ENCODE peak calls at places on chromosomes 16 and 17, in four cellular contexts. R, N, F and U are unnamed samples.

GRCh38 chr16:58028541-58029070 is 3.1 kb downstream of the MMP15 start:
- DNase-seq in R (no peak), N (peak; percentile 46), F (no peak), U (peak; percentile 53)

GRCh38 chr16:78976212-78976611 is 624.3 kb downstream of the MAF start:
- DNase-seq in F (no peak), R (no peak), N (no peak), U (no peak)

GRCh38 chr17:16040710-16041251 is 41.2 kb downstream of the TTC19 start:
- DNase-seq in N (no peak), R (peak; percentile 87), F (no peak), U (no peak)

GRCh38 chr17:5331506-5331905 is 49.4 kb downstream of the RABEP1 start:
- DNase-seq in N (no peak), R (peak; percentile 59), F (no peak), U (no peak)

GRCh38 chr16:87487361-87487924 is 5.4 kb downstream of the ZCCHC14 start:
- DNase-seq in N (peak; percentile 90), F (peak; percentile 15), R (no peak), U (peak; percentile 73)

GRCh38 chr17:49053171-49053829 is 56.1 kb downstream of the IGF2BP1 start:
- DNase-seq in R (no peak), N (peak; percentile 50), F (no peak), U (peak; percentile 62)

GRCh38 chr17:1608676-1609075 is 20.0 kb downstream of the SLC43A2 start:
- DNase-seq in F (no peak), N (no peak), R (peak; percentile 33), U (no peak)

GRCh38 chr17:57852041-57852954 is 2.5 kb upstream of the MRPS23 start:
- DNase-seq in F (no peak), N (peak; percentile 82), R (no peak), U (no peak)

GRCh38 chr16:11250091-11250785 is 5.8 kb downstream of the SOCS1 start:
- DNase-seq in N (peak; percentile 67), F (no peak), R (peak; percentile 78), U (peak; percentile 81)

GRCh38 chr17:47687748-47688147 is 6.2 kb upstream of the TBKBP1 start:
- DNase-seq in N (peak; percentile 83), R (peak; percentile 44), F (no peak), U (peak; percentile 71)

GRCh38 chr17:28916302-28916934 is 13.5 kb upstream of the DHRS13 start:
- DNase-seq in R (peak; percentile 43), F (no peak), N (peak; percentile 57), U (no peak)

GRCh38 chr16:2964416-2965223 is 545 bp downstream of the KREMEN2 start:
- DNase-seq in F (no peak), R (no peak), N (peak; percentile 96), U (peak; percentile 98)

GRCh38 chr16:49924078-49924477 is 68.2 kb upstream of the ZNF423 start:
- DNase-seq in N (peak; percentile 64), F (no peak), R (no peak), U (no peak)

GRCh38 chr17:63647065-63647725 is 25.0 kb downstream of the MAP3K3 start:
- DNase-seq in N (peak; percentile 42), F (no peak), R (peak; percentile 82), U (no peak)

GRCh38 chr16:51651061-51651466 is 500.0 kb upstream of the SALL1 start:
- DNase-seq in F (no peak), N (no peak), R (no peak), U (peak; percentile 36)

GRCh38 chr16:19559242-19559910 is 3.9 kb downstream of the VPS35L start:
- DNase-seq in N (peak; percentile 46), R (peak; percentile 69), F (no peak), U (no peak)

GRCh38 chr16:72875291-72876036 is 172.5 kb downstream of the ZFHX3 start:
- DNase-seq in R (no peak), N (peak; percentile 21), F (no peak), U (no peak)

GRCh38 chr16:3171855-3172593 is 16.0 kb upstream of the OR1F1 start:
- DNase-seq in R (peak; percentile 76), N (peak; percentile 99), F (no peak), U (peak; percentile 87)

GRCh38 chr16:2808181-2808580 is 8.9 kb upstream of the PRSS21 start:
- DNase-seq in F (no peak), N (no peak), R (no peak), U (no peak)

GRCh38 chr16:12344577-12345343 is 368.2 kb downstream of the SNX29 start:
- DNase-seq in R (no peak), N (no peak), F (no peak), U (no peak)

GRCh38 chr16:30637952-30638351 is 12.8 kb upstream of the PRR14 start:
- DNase-seq in R (peak; percentile 51), N (peak; percentile 74), F (no peak), U (no peak)

GRCh38 chr16:85335584-85336492 is 223.6 kb upstream of the CIBAR2 start:
- DNase-seq in N (no peak), F (no peak), R (peak; percentile 52), U (no peak)

DNA sequence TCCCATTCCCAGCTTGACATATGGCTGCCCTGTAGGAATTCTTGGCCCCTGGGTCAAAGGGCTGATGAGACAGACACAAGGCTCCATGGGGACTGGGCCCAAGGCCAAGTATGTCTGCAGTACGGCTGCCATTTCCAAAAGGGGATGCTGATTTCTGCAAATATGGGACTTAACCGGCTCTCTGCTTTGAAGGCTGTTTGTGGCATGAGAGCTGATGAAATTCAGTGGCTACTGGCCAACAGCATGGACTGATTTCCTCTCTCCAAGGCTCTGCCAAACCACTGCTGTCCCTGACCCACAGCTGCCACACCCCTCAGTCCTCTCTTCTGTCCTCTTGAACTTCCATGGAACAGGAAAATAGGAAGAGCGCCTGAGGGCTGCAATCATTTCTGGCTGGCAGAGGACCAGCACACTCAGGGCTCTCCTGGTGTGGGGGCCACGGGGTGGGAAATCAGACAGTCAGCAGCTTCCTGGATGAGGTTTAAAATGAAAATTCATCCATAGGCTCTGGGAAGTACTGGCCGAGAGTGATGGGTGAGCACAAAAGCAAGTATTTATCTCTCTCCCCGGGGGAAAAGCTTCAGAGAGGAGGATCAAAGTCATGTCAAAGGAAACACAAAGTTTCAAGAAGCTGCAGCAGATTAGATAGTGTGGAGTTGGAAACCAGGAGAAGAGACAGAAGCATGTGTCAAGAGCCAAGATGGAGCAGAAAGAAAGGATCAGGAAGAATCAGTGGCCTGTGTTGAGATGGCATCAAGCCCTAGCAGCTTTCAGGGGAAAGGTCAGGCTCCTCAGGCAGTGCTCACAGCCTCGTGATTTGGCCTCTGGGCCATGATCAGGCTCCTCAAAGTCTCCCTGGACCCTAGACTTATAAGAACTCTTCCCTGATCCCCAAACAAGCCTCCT is 64.1 kb upstream of the SREBF1 start:
- DNase-seq in F (no peak), R (peak; percentile 94), N (peak; percentile 30), U (no peak)
- H4K5ac ChIP-seq in F (no peak overlapping the region), R (peak overlapping the region; percentile 33), N (no peak overlapping the region), U (no peak overlapping the region)

GRCh38 chr16:15544405-15544804 is 98.5 kb downstream of the MARF1 start:
- DNase-seq in N (no peak), R (no peak), F (no peak), U (no peak)

GRCh38 chr16:15552507-15552906 is 90.4 kb downstream of the MARF1 start:
- DNase-seq in N (no peak), R (no peak), F (no peak), U (no peak)

GRCh38 chr16:15545544-15545943 is 97.4 kb downstream of the MARF1 start:
- DNase-seq in N (no peak), F (no peak), R (no peak), U (no peak)

GRCh38 chr16:15547768-15548096 is 95.2 kb downstream of the MARF1 start:
- DNase-seq in F (no peak), R (no peak), N (no peak), U (no peak)

GRCh38 chr16:15548482-15548891 is 94.5 kb downstream of the MARF1 start:
- DNase-seq in F (no peak), N (peak; percentile 39), R (peak; percentile 16), U (no peak)
- H2BK5ac ChIP-seq in F (no peak overlapping the region), N (no peak overlapping the region), R (no peak overlapping the region), U (no peak overlapping the region)

GRCh38 chr16:76387994-76388393 is 110.8 kb downstream of the CNTNAP4 start:
- DNase-seq in R (no peak), N (no peak), F (no peak), U (no peak)

GRCh38 chr16:76385831-76386230 is 108.6 kb downstream of the CNTNAP4 start:
- DNase-seq in F (no peak), R (no peak), N (no peak), U (no peak)

GRCh38 chr16:76386784-76387183 is 109.6 kb downstream of the CNTNAP4 start:
- DNase-seq in R (no peak), F (no peak), N (no peak), U (no peak)

GRCh38 chr16:76390476-76390875 is 113.3 kb downstream of the CNTNAP4 start:
- DNase-seq in N (no peak), R (no peak), F (no peak), U (no peak)

GRCh38 chr16:76389126-76389525 is 111.9 kb downstream of the CNTNAP4 start:
- DNase-seq in R (no peak), F (no peak), N (no peak), U (no peak)
- H4K5ac ChIP-seq in R (no peak overlapping the region), F (no peak overlapping the region), N (no peak overlapping the region), U (no peak overlapping the region)

GRCh38 chr17:74150428-74151025 is 53.0 kb upstream of the RPL38 start:
- DNase-seq in F (no peak), N (peak; percentile 26), R (no peak), U (no peak)

GRCh38 chr17:74153821-74154430 is 49.6 kb upstream of the RPL38 start:
- DNase-seq in F (no peak), R (no peak), N (no peak), U (peak; percentile 24)

GRCh38 chr17:74152591-74153455 is 50.7 kb upstream of the RPL38 start:
- DNase-seq in F (no peak), R (no peak), N (peak; percentile 46), U (peak; percentile 26)

GRCh38 chr17:74151551-74152315 is 51.7 kb upstream of the RPL38 start:
- DNase-seq in N (no peak), F (no peak), R (no peak), U (peak; percentile 25)

DNA sequence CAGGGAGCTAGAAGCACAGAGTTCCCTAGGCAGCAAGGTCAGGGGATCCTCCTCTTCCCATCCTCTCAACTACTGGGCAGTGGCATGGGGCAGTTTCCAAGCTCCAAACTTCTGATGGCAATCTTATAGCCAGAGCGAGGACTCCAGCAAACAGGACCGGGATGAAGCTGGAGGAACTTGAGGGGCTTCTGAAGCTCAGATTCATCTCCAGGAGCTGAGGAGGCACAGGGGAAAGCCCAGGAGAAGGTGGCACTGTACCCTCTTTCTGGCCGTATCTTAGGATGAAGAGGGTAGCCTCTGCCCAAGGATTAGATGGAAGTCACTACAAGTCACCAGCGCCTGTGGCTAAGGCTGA is 50.0 kb upstream of the RPL38 start:
- DNase-seq in N (no peak), R (no peak), F (no peak), U (no peak)
- H2BK5ac ChIP-seq in N (no peak overlapping the region), R (no peak overlapping the region), F (no peak overlapping the region), U (no peak overlapping the region)

DNA sequence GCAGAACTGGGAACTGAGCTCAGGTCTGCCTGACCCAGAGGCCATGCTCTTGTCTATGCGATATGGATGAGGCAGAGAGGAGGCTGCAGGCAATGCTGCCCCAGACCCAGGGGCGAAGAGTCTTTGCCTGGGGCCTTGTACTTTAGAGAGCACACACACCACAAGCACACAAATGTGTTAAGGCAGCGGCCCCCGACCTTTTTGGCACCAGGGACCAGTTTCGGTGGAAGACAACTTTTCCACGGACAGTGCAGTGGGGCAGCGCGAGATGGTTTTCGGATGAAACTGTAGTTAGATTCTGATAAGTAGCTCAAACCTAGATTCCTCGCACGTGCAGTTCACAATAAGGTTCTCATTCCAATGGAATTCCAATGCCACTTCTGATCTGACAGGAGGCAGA is 6.7 kb downstream of the MT4 start:
- DNase-seq in R (no peak), N (no peak), F (no peak), U (no peak)
- H4K5ac ChIP-seq in R (no peak overlapping the region), N (no peak overlapping the region), F (no peak overlapping the region), U (no peak overlapping the region)

GRCh38 chr17:82231312-82231561 is 2.4 kb downstream of the SLC16A3 start:
- DNase-seq in R (no peak), F (no peak), N (no peak), U (no peak)
- H2BK5ac ChIP-seq in R (peak overlapping the region; percentile 79), F (no peak overlapping the region), N (no peak overlapping the region), U (no peak overlapping the region)